ENCODE peak calls at places on chromosomes 7 and 10, in seven cellular contexts. One of them, this sample, is unnamed.
A peak's percentile ranks its signal among the peaks of the same experiment; 100 is the strongest.

GRCh38 chr10:86401588-86402282 is 35.1 kb upstream of the GRID1 start:
- DNase-seq in G401: peak; percentile 8
- DNase-seq in naive thymus-derived CD8-positive, alpha-beta T cell: peak; percentile 18
- DNase-seq in GM10248: no peak
- DNase-seq in ACHN: no peak
- DNase-seq in retina: no peak
- DNase-seq in GM12865: no peak
- DNase-seq in this sample: no peak

GRCh38 chr7:112056409-112056808 is 149.8 kb downstream of the DOCK4 start:
- DNase-seq in G401: no peak
- DNase-seq in naive thymus-derived CD8-positive, alpha-beta T cell: no peak
- DNase-seq in GM10248: peak; percentile 29
- DNase-seq in ACHN: peak; percentile 34
- DNase-seq in retina: peak; percentile 19
- DNase-seq in GM12865: peak; percentile 60
- DNase-seq in this sample: peak; percentile 27

GRCh38 chr10:10353326-10353725 is 664.3 kb upstream of the CELF2 start:
- DNase-seq in G401: peak; percentile 5
- DNase-seq in naive thymus-derived CD8-positive, alpha-beta T cell: no peak
- DNase-seq in GM10248: no peak
- DNase-seq in ACHN: no peak
- DNase-seq in retina: no peak
- DNase-seq in GM12865: no peak
- DNase-seq in this sample: no peak

GRCh38 chr7:129825005-129825553 is 127.7 kb downstream of the UBE2H start:
- DNase-seq in G401: peak; percentile 85
- DNase-seq in naive thymus-derived CD8-positive, alpha-beta T cell: no peak
- DNase-seq in GM10248: peak; percentile 53
- DNase-seq in ACHN: peak; percentile 92
- DNase-seq in retina: no peak
- DNase-seq in GM12865: peak; percentile 76
- DNase-seq in this sample: no peak

GRCh38 chr7:132028144-132028920 is 471.9 kb upstream of the PODXL start:
- DNase-seq in G401: no peak
- DNase-seq in naive thymus-derived CD8-positive, alpha-beta T cell: no peak
- DNase-seq in GM10248: no peak
- DNase-seq in ACHN: no peak
- DNase-seq in retina: no peak
- DNase-seq in GM12865: no peak
- DNase-seq in this sample: no peak

GRCh38 chr7:100830396-100830795 is 3.1 kb upstream of the EPHB4 start:
- DNase-seq in G401: no peak
- DNase-seq in naive thymus-derived CD8-positive, alpha-beta T cell: no peak
- DNase-seq in GM10248: no peak
- DNase-seq in ACHN: no peak
- DNase-seq in retina: no peak
- DNase-seq in GM12865: no peak
- DNase-seq in this sample: no peak

GRCh38 chr7:43873300-43873699 is 4.0 kb upstream of the MRPS24 start:
- DNase-seq in G401: no peak
- DNase-seq in naive thymus-derived CD8-positive, alpha-beta T cell: no peak
- DNase-seq in GM10248: no peak
- DNase-seq in ACHN: no peak
- DNase-seq in retina: no peak
- DNase-seq in GM12865: no peak
- DNase-seq in this sample: no peak

GRCh38 chr10:34333513-34333912 is 481.6 kb downstream of the PARD3 start:
- DNase-seq in G401: no peak
- DNase-seq in naive thymus-derived CD8-positive, alpha-beta T cell: no peak
- DNase-seq in GM10248: no peak
- DNase-seq in ACHN: no peak
- DNase-seq in retina: no peak
- DNase-seq in GM12865: no peak
- DNase-seq in this sample: no peak

GRCh38 chr7:50988988-50989387 is 206.3 kb upstream of the GRB10 start:
- DNase-seq in G401: no peak
- DNase-seq in naive thymus-derived CD8-positive, alpha-beta T cell: no peak
- DNase-seq in GM10248: no peak
- DNase-seq in ACHN: no peak
- DNase-seq in retina: no peak
- DNase-seq in GM12865: no peak
- DNase-seq in this sample: no peak

GRCh38 chr7:73980206-73980605 is 47.8 kb upstream of the ELN start:
- DNase-seq in G401: no peak
- DNase-seq in naive thymus-derived CD8-positive, alpha-beta T cell: no peak
- DNase-seq in GM10248: peak; percentile 3
- DNase-seq in ACHN: no peak
- DNase-seq in retina: no peak
- DNase-seq in GM12865: no peak
- DNase-seq in this sample: no peak

GRCh38 chr10:22315455-22316285 is 518 bp upstream of the COMMD3 start:
- DNase-seq in G401: no peak
- DNase-seq in naive thymus-derived CD8-positive, alpha-beta T cell: no peak
- DNase-seq in GM10248: no peak
- DNase-seq in ACHN: peak; percentile 8
- DNase-seq in retina: peak; percentile 92
- DNase-seq in GM12865: no peak
- DNase-seq in this sample: no peak

GRCh38 chr10:33331020-33331557 is 3.4 kb downstream of the NRP1 start:
- DNase-seq in G401: no peak
- DNase-seq in naive thymus-derived CD8-positive, alpha-beta T cell: no peak
- DNase-seq in GM10248: no peak
- DNase-seq in ACHN: no peak
- DNase-seq in retina: peak; percentile 22
- DNase-seq in GM12865: no peak
- DNase-seq in this sample: no peak

GRCh38 chr10:96665306-96665705 is 55.0 kb downstream of the PIK3AP1 start:
- DNase-seq in G401: no peak
- DNase-seq in naive thymus-derived CD8-positive, alpha-beta T cell: no peak
- DNase-seq in GM10248: no peak
- DNase-seq in ACHN: peak; percentile 19
- DNase-seq in retina: no peak
- DNase-seq in GM12865: no peak
- DNase-seq in this sample: no peak

GRCh38 chr7:25949672-25950487 is 202.1 kb upstream of the NFE2L3 start:
- DNase-seq in G401: no peak
- DNase-seq in naive thymus-derived CD8-positive, alpha-beta T cell: no peak
- DNase-seq in GM10248: peak; percentile 29
- DNase-seq in ACHN: no peak
- DNase-seq in retina: peak; percentile 62
- DNase-seq in GM12865: peak; percentile 75
- DNase-seq in this sample: no peak

GRCh38 chr7:108324053-108325038 is 131.9 kb downstream of the NRCAM start:
- DNase-seq in G401: no peak
- DNase-seq in naive thymus-derived CD8-positive, alpha-beta T cell: no peak
- DNase-seq in GM10248: no peak
- DNase-seq in ACHN: no peak
- DNase-seq in retina: no peak
- DNase-seq in GM12865: no peak
- DNase-seq in this sample: no peak

GRCh38 chr10:24453973-24454372 is 245.0 kb downstream of the KIAA1217 start:
- DNase-seq in G401: no peak
- DNase-seq in naive thymus-derived CD8-positive, alpha-beta T cell: no peak
- DNase-seq in GM10248: no peak
- DNase-seq in ACHN: no peak
- DNase-seq in retina: no peak
- DNase-seq in GM12865: no peak
- DNase-seq in this sample: no peak

GRCh38 chr10:49592726-49593563 is 17.2 kb upstream of the SLC18A3 start:
- DNase-seq in G401: peak; percentile 73
- DNase-seq in naive thymus-derived CD8-positive, alpha-beta T cell: peak; percentile 15
- DNase-seq in GM10248: peak; percentile 80
- DNase-seq in ACHN: peak; percentile 73
- DNase-seq in retina: peak; percentile 60
- DNase-seq in GM12865: peak; percentile 60
- DNase-seq in this sample: peak; percentile 5

GRCh38 chr10:79196470-79197461 is 128.0 kb downstream of the ZMIZ1 start:
- DNase-seq in G401: peak; percentile 69
- DNase-seq in naive thymus-derived CD8-positive, alpha-beta T cell: peak; percentile 30
- DNase-seq in GM10248: peak; percentile 86
- DNase-seq in ACHN: peak; percentile 71
- DNase-seq in retina: peak; percentile 85
- DNase-seq in GM12865: peak; percentile 77
- DNase-seq in this sample: no peak

GRCh38 chr7:116447436-116447835 is 52.1 kb upstream of the CAV2 start:
- DNase-seq in G401: no peak
- DNase-seq in naive thymus-derived CD8-positive, alpha-beta T cell: no peak
- DNase-seq in GM10248: no peak
- DNase-seq in ACHN: no peak
- DNase-seq in retina: no peak
- DNase-seq in GM12865: no peak
- DNase-seq in this sample: no peak

GRCh38 chr7:681551-682307 is 44.8 kb upstream of the DNAAF5 start:
- DNase-seq in G401: no peak
- DNase-seq in naive thymus-derived CD8-positive, alpha-beta T cell: no peak
- DNase-seq in GM10248: no peak
- DNase-seq in ACHN: no peak
- DNase-seq in retina: no peak
- DNase-seq in GM12865: no peak
- DNase-seq in this sample: no peak

GRCh38 chr7:96707901-96708774 is 1.5 kb downstream of the SEM1 start:
- DNase-seq in G401: no peak
- DNase-seq in naive thymus-derived CD8-positive, alpha-beta T cell: no peak
- DNase-seq in GM10248: no peak
- DNase-seq in ACHN: peak; percentile 7
- DNase-seq in retina: no peak
- DNase-seq in GM12865: no peak
- DNase-seq in this sample: no peak

GRCh38 chr10:103616705-103617361 is 123.3 kb downstream of the NEURL1 start:
- DNase-seq in G401: no peak
- DNase-seq in naive thymus-derived CD8-positive, alpha-beta T cell: no peak
- DNase-seq in GM10248: no peak
- DNase-seq in ACHN: no peak
- DNase-seq in retina: no peak
- DNase-seq in GM12865: no peak
- DNase-seq in this sample: no peak

GRCh38 chr10:131546086-131546810 is 234.7 kb upstream of the TCERG1L start:
- DNase-seq in G401: no peak
- DNase-seq in naive thymus-derived CD8-positive, alpha-beta T cell: no peak
- DNase-seq in GM10248: no peak
- DNase-seq in ACHN: no peak
- DNase-seq in retina: no peak
- DNase-seq in GM12865: no peak
- DNase-seq in this sample: no peak

GRCh38 chr7:101564778-101565211 is 64.3 kb downstream of the MYL10 start:
- DNase-seq in G401: no peak
- DNase-seq in naive thymus-derived CD8-positive, alpha-beta T cell: no peak
- DNase-seq in GM10248: peak; percentile 3
- DNase-seq in ACHN: peak; percentile 18
- DNase-seq in retina: no peak
- DNase-seq in GM12865: no peak
- DNase-seq in this sample: no peak

GRCh38 chr10:52779541-52780390 is 7.2 kb upstream of the MBL2 start:
- DNase-seq in G401: peak; percentile 40
- DNase-seq in naive thymus-derived CD8-positive, alpha-beta T cell: no peak
- DNase-seq in GM10248: peak; percentile 71
- DNase-seq in ACHN: peak; percentile 55
- DNase-seq in retina: peak; percentile 79
- DNase-seq in GM12865: peak; percentile 68
- DNase-seq in this sample: no peak

GRCh38 chr7:105473163-105473562 is 48.9 kb downstream of the PUS7 start:
- DNase-seq in G401: no peak
- DNase-seq in naive thymus-derived CD8-positive, alpha-beta T cell: no peak
- DNase-seq in GM10248: no peak
- DNase-seq in ACHN: no peak
- DNase-seq in retina: no peak
- DNase-seq in GM12865: no peak
- DNase-seq in this sample: no peak

This sample was measured in GM12878.